ENCODE peak calls at places on chromosome 1, in eight cellular contexts. C, F, H, Z, B, N, M and A are unnamed samples.

GRCh38 chr1:21334214-21335087 is 44.2 kb upstream of the ECE1 start:
- DNase-seq in C (peak), F (peak), H (peak), Z (peak), B (peak), N (no peak), M (no peak), A (peak)

GRCh38 chr1:235601087-235601486 is 48.5 kb downstream of the GNG4 start:
- DNase-seq in C (peak), F (no peak), H (no peak), Z (no peak), B (no peak), N (no peak), M (no peak), A (no peak)

GRCh38 chr1:209344146-209344545 is 239.4 kb upstream of the CAMK1G start:
- DNase-seq in C (no peak), F (no peak), H (no peak), Z (no peak), B (no peak), N (no peak), M (no peak), A (no peak)

GRCh38 chr1:175129182-175129581 is 61.5 kb downstream of the TNN start:
- DNase-seq in C (no peak), F (no peak), H (no peak), Z (no peak), B (no peak), N (no peak), M (no peak), A (no peak)

GRCh38 chr1:21567241-21568005 is 58.2 kb downstream of the ALPL start:
- DNase-seq in C (peak), F (no peak), H (no peak), Z (no peak), B (no peak), N (no peak), M (no peak), A (no peak)

GRCh38 chr1:9863371-9863770 is 39.6 kb upstream of the CLSTN1 start:
- DNase-seq in C (no peak), F (no peak), H (no peak), Z (no peak), B (no peak), N (no peak), M (no peak), A (no peak)

GRCh38 chr1:15953791-15954201 is 22.1 kb downstream of the ZBTB17 start:
- DNase-seq in C (no peak), F (no peak), H (no peak), Z (no peak), B (no peak), N (no peak), M (no peak), A (no peak)

GRCh38 chr1:207873055-207873890 is 37.7 kb downstream of the CD34 start:
- DNase-seq in C (no peak), F (no peak), H (no peak), Z (no peak), B (no peak), N (no peak), M (no peak), A (peak)

GRCh38 chr1:12153181-12153785 is 13.5 kb upstream of the TNFRSF1B start:
- DNase-seq in C (no peak), F (peak), H (no peak), Z (peak), B (peak), N (no peak), M (no peak), A (peak)

GRCh38 chr1:179550753-179551682 is 24.7 kb downstream of the NPHS2 start:
- DNase-seq in C (no peak), F (no peak), H (no peak), Z (no peak), B (no peak), N (no peak), M (no peak), A (no peak)

GRCh38 chr1:100400332-100400933 is 48.1 kb downstream of the CDC14A start:
- DNase-seq in C (peak), F (peak), H (peak), Z (no peak), B (no peak), N (no peak), M (peak), A (peak)

GRCh38 chr1:109906160-109906838 is 4.3 kb upstream of the CSF1 start:
- DNase-seq in C (no peak), F (no peak), H (no peak), Z (no peak), B (no peak), N (no peak), M (no peak), A (no peak)

GRCh38 chr1:37325509-37326437 is 148.6 kb upstream of the ZC3H12A start:
- DNase-seq in C (peak), F (no peak), H (no peak), Z (no peak), B (no peak), N (peak), M (no peak), A (no peak)

GRCh38 chr1:206658264-206658980 is 23.1 kb downstream of the DYRK3 start:
- DNase-seq in C (no peak), F (peak), H (peak), Z (no peak), B (no peak), N (no peak), M (no peak), A (peak)

GRCh38 chr1:36321119-36321951 is 2.1 kb downstream of the EVA1B start:
- DNase-seq in C (peak), F (peak), H (peak), Z (peak), B (peak), N (no peak), M (no peak), A (peak)

GRCh38 chr1:231817813-231818212 is 191.2 kb downstream of the DISC1 start:
- DNase-seq in C (no peak), F (no peak), H (no peak), Z (no peak), B (no peak), N (no peak), M (no peak), A (no peak)

GRCh38 chr1:207026177-207026576 is 6.4 kb downstream of the C1orf116 start:
- DNase-seq in C (no peak), F (no peak), H (no peak), Z (no peak), B (no peak), N (no peak), M (no peak), A (no peak)

GRCh38 chr1:225946082-225946620 is 5.1 kb upstream of the LEFTY2 start:
- DNase-seq in C (peak), F (no peak), H (no peak), Z (no peak), B (no peak), N (no peak), M (no peak), A (no peak)

GRCh38 chr1:68384321-68384813 is 65.4 kb downstream of the RPE65 start:
- DNase-seq in C (no peak), F (no peak), H (no peak), Z (no peak), B (no peak), N (no peak), M (no peak), A (no peak)

GRCh38 chr1:234212764-234213406 is 160.4 kb upstream of the COA6 start:
- DNase-seq in C (no peak), F (no peak), H (no peak), Z (no peak), B (no peak), N (no peak), M (no peak), A (no peak)

GRCh38 chr1:53207726-53208125 is 11.1 kb downstream of the CPT2 start:
- DNase-seq in C (no peak), F (no peak), H (no peak), Z (no peak), B (no peak), N (no peak), M (no peak), A (no peak)

GRCh38 chr1:86841120-86841519 is 72.8 kb downstream of the SELENOF start:
- DNase-seq in C (no peak), F (no peak), H (no peak), Z (no peak), B (no peak), N (no peak), M (no peak), A (no peak)

GRCh38 chr1:100794719-100795645 is 75.4 kb downstream of the VCAM1 start:
- DNase-seq in C (no peak), F (no peak), H (no peak), Z (no peak), B (no peak), N (no peak), M (no peak), A (no peak)

GRCh38 chr1:47812848-47813508 is 184.2 kb downstream of the TRABD2B start:
- DNase-seq in C (no peak), F (no peak), H (no peak), Z (no peak), B (no peak), N (no peak), M (no peak), A (no peak)

GRCh38 chr1:248906741-248907661 is 966 bp downstream of the PGBD2 start:
- DNase-seq in C (no peak), F (no peak), H (no peak), Z (no peak), B (no peak), N (peak), M (no peak), A (no peak)

GRCh38 chr1:110201157-110201825 is 8.8 kb upstream of the KCNC4 start:
- DNase-seq in C (no peak), F (no peak), H (no peak), Z (no peak), B (no peak), N (no peak), M (no peak), A (no peak)

GRCh38 chr1:47875831-47876586 is 121.2 kb downstream of the TRABD2B start:
- DNase-seq in C (no peak), F (no peak), H (no peak), Z (no peak), B (no peak), N (no peak), M (no peak), A (no peak)

GRCh38 chr1:241600496-241600901 is 39.7 kb downstream of the CHML start:
- DNase-seq in C (no peak), F (no peak), H (no peak), Z (no peak), B (no peak), N (no peak), M (no peak), A (no peak)

GRCh38 chr1:54984126-54984842 is 3.9 kb downstream of the TMEM61 start:
- DNase-seq in C (peak), F (no peak), H (no peak), Z (no peak), B (no peak), N (no peak), M (no peak), A (no peak)

GRCh38 chr1:211737115-211738035 is 62.0 kb upstream of the NEK2 start:
- DNase-seq in C (no peak), F (no peak), H (no peak), Z (no peak), B (no peak), N (no peak), M (no peak), A (no peak)

GRCh38 chr1:161038523-161039153 is at the start of gene TSTD1:
- DNase-seq in C (peak), F (peak), H (no peak), Z (no peak), B (peak), N (peak), M (peak), A (peak)

GRCh38 chr1:2443285-2444137 is 31.1 kb upstream of the PEX10 start:
- DNase-seq in C (no peak), F (no peak), H (peak), Z (no peak), B (no peak), N (no peak), M (no peak), A (no peak)

GRCh38 chr1:162690672-162691434 is 58.6 kb downstream of the DDR2 start:
- DNase-seq in C (peak), F (no peak), H (peak), Z (no peak), B (peak), N (peak), M (peak), A (no peak)

GRCh38 chr1:24952413-24952841 is 22.4 kb upstream of the RUNX3 start:
- DNase-seq in C (peak), F (no peak), H (no peak), Z (no peak), B (no peak), N (no peak), M (no peak), A (no peak)

GRCh38 chr1:7770620-7770938 is 517 bp upstream of the VAMP3 start:
- DNase-seq in C (no peak), F (no peak), H (no peak), Z (no peak), B (no peak), N (no peak), M (no peak), A (no peak)

GRCh38 chr1:244778356-244778755 is 57.1 kb upstream of the COX20 start:
- DNase-seq in C (no peak), F (no peak), H (no peak), Z (no peak), B (no peak), N (no peak), M (no peak), A (no peak)

GRCh38 chr1:52927219-52928082 is at the start of gene SCP2:
- DNase-seq in C (peak), F (peak), H (peak), Z (peak), B (peak), N (peak), M (peak), A (peak)

GRCh38 chr1:58841455-58841854 is 57.6 kb upstream of the JUN start:
- DNase-seq in C (no peak), F (no peak), H (no peak), Z (no peak), B (no peak), N (no peak), M (no peak), A (peak)
- TF ChIP-seq CTCF in C (peak), F (peak), H (peak), Z (peak), B (peak), N (no peak), M (no peak), A (peak)

GRCh38 chr1:153670257-153670858 is 435 bp downstream of the ILF2 start:
- DNase-seq in C (peak), F (no peak), H (no peak), Z (no peak), B (peak), N (no peak), M (no peak), A (peak)

GRCh38 chr1:153667439-153667838 is 3.4 kb downstream of the ILF2 start:
- DNase-seq in C (no peak), F (no peak), H (no peak), Z (no peak), B (peak), N (no peak), M (no peak), A (no peak)

GRCh38 chr1:153669606-153670005 is 1.2 kb downstream of the ILF2 start:
- DNase-seq in C (peak), F (no peak), H (no peak), Z (no peak), B (no peak), N (no peak), M (no peak), A (peak)

GRCh38 chr1:153670859-153671622 is at the start of gene ILF2:
- DNase-seq in C (peak), F (peak), H (peak), Z (peak), B (peak), N (peak), M (peak), A (peak)
- TF ChIP-seq CTCF in C (peak), F (no peak), H (no peak), Z (peak), B (no peak), N (no peak), M (no peak), A (peak)

GRCh38 chr1:62433861-62434611 is 2.8 kb upstream of the USP1 start:
- DNase-seq in C (no peak), F (no peak), H (no peak), Z (no peak), B (no peak), N (no peak), M (no peak), A (no peak)
- TF ChIP-seq CTCF in C (no peak), F (no peak), H (peak), Z (peak), B (no peak), N (no peak), M (no peak), A (no peak)

DNA sequence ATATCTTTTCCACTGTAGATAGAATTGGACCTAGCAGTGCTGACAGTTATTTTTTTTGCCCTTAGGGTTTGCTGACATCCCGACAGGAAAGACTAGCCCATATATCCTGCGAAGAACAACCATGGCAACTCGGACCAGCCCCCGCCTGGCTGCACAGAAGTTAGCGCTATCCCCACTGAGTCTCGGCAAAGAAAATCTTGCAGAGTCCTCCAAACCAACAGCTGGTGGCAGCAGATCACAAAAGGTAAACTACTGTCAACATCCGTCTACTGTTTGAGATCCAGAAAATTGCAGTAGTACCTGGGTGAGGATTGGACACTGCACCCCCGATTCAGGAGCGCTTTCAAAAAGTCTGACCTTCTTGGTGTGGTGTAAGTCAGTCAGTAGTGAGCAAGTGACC is 55.8 kb downstream of the CENPF start:
- DNase-seq in C (no peak), F (no peak), H (no peak), Z (no peak), B (no peak), N (peak), M (no peak), A (no peak)
- TF ChIP-seq CTCF in C (peak), F (no peak), H (peak), Z (peak), B (no peak), N (peak), M (no peak), A (no peak)

GRCh38 chr1:212916395-212917133 is 33.8 kb upstream of the VASH2 start:
- DNase-seq in C (no peak), F (peak), H (no peak), Z (no peak), B (no peak), N (no peak), M (peak), A (peak)

GRCh38 chr1:212917858-212918257 is 32.5 kb upstream of the VASH2 start:
- DNase-seq in C (no peak), F (no peak), H (no peak), Z (no peak), B (no peak), N (no peak), M (no peak), A (no peak)

GRCh38 chr1:212915245-212916091 is 34.9 kb upstream of the VASH2 start:
- DNase-seq in C (no peak), F (no peak), H (no peak), Z (no peak), B (no peak), N (no peak), M (no peak), A (no peak)

GRCh38 chr1:212917134-212917485 is 33.2 kb upstream of the VASH2 start:
- DNase-seq in C (no peak), F (no peak), H (peak), Z (no peak), B (no peak), N (no peak), M (no peak), A (no peak)

DNA sequence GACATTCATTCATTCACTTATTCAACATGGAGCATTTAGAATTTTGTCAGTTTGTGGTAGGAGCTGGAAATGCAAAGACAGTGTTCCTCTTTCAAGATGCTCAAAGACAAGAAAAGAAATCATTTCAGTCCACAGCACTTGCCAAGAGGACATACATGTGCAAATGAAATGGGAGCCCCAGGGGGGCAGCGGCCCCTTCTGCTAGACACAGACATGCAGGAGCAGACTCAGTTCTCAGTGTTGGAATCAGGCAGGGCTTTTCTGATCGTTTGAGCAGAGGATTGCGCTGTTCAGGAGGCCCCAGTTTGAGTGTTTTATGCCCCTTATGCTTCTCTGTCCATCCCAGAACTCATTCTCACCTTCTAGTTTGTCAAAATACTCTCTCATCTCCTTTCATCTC is 35.6 kb upstream of the VASH2 start:
- DNase-seq in C (no peak), F (no peak), H (no peak), Z (no peak), B (no peak), N (no peak), M (no peak), A (no peak)
- TF ChIP-seq CTCF in C (no peak), F (no peak), H (no peak), Z (no peak), B (no peak), N (no peak), M (no peak), A (no peak)

GRCh38 chr1:26887125-26887524 is 3.0 kb downstream of the GPN2 start:
- DNase-seq in C (peak), F (no peak), H (no peak), Z (no peak), B (no peak), N (no peak), M (no peak), A (no peak)
- TF ChIP-seq CTCF in C (peak), F (no peak), H (peak), Z (peak), B (peak), N (peak), M (no peak), A (peak)

GRCh38 chr1:17093822-17094393 is 25.3 kb downstream of the PADI2 start:
- DNase-seq in C (no peak), F (no peak), H (no peak), Z (no peak), B (no peak), N (no peak), M (no peak), A (no peak)
- TF ChIP-seq CTCF in C (no peak), F (no peak), H (no peak), Z (no peak), B (no peak), N (no peak), M (no peak), A (no peak)

DNA sequence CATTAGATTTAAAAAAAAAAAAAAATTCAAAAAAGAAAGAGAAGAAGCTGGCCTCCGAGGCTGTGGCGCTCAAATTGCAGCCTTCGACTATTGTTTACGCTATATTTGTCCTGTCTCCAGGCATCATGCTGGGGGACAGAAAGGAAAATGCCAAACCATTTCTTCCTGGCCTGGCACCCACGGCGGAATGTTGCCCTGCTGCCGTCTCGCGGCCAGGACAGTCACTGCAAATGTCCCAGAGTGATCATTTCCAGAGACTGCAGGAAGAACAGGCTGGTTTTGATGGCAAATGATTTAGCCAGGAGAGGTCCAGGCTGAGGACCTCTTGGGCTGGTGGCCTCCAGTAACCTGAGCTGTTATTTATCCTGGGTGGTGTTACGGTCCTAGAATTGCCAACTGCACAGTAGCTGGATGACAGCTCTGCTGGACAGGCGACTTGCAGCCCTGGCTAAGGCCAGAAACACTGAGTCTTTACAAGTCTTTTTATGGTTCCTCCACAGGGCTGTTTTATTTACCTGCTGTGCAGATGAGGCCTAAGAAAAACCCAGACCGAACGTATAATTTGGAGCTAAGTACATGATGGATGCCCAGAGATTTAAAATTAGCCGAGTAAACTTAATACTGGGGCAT is 30.2 kb upstream of the LRRC38 start:
- DNase-seq in C (no peak), F (peak), H (peak), Z (no peak), B (no peak), N (no peak), M (peak), A (peak)
- TF ChIP-seq CTCF in C (peak), F (no peak), H (peak), Z (no peak), B (peak), N (no peak), M (no peak), A (peak)

GRCh38 chr1:155890251-155890650 is 20.9 kb downstream of the RIT1 start:
- DNase-seq in C (no peak), F (no peak), H (no peak), Z (no peak), B (no peak), N (no peak), M (no peak), A (no peak)
- TF ChIP-seq CTCF in C (no peak), F (no peak), H (no peak), Z (no peak), B (no peak), N (no peak), M (no peak), A (no peak)